ENCODE peak calls at places on chromosomes 2 and 18, in ten cellular contexts. One of them, this sample, is unnamed.

GRCh38 chr2:223998983-223999382 is 40.1 kb downstream of the SERPINE2 start:
- DNase-seq in prostate gland: no peak
- DNase-seq in fibroblast of pulmonary artery: no peak
- DNase-seq in GM23338: no peak
- DNase-seq in upper lobe of right lung: no peak
- DNase-seq in left ventricle myocardium inferior: no peak
- DNase-seq in AG04449: no peak
- DNase-seq in mammary epithelial cell: no peak
- DNase-seq in astrocyte: peak
- DNase-seq in IMR-90: no peak
- DNase-seq in this sample: no peak

GRCh38 chr18:31825772-31826171 is 65.1 kb upstream of the SLC25A52 start:
- DNase-seq in left ventricle myocardium inferior: no peak
- DNase-seq in IMR-90: no peak
- DNase-seq in AG04449: no peak
- DNase-seq in prostate gland: no peak
- DNase-seq in astrocyte: no peak
- DNase-seq in GM23338: peak
- DNase-seq in mammary epithelial cell: no peak
- DNase-seq in fibroblast of pulmonary artery: no peak
- DNase-seq in upper lobe of right lung: no peak
- DNase-seq in this sample: no peak

GRCh38 chr2:202743613-202744012 is 108.8 kb downstream of the FAM117B start:
- DNase-seq in IMR-90: no peak
- DNase-seq in upper lobe of right lung: no peak
- DNase-seq in mammary epithelial cell: no peak
- DNase-seq in astrocyte: no peak
- DNase-seq in prostate gland: no peak
- DNase-seq in left ventricle myocardium inferior: no peak
- DNase-seq in AG04449: no peak
- DNase-seq in GM23338: no peak
- DNase-seq in fibroblast of pulmonary artery: no peak
- DNase-seq in this sample: no peak

GRCh38 chr2:210028178-210028577 is 25.7 kb downstream of the RPE start:
- DNase-seq in astrocyte: no peak
- DNase-seq in AG04449: no peak
- DNase-seq in mammary epithelial cell: no peak
- DNase-seq in left ventricle myocardium inferior: no peak
- DNase-seq in fibroblast of pulmonary artery: no peak
- DNase-seq in IMR-90: no peak
- DNase-seq in GM23338: no peak
- DNase-seq in upper lobe of right lung: no peak
- DNase-seq in prostate gland: no peak
- DNase-seq in this sample: no peak

GRCh38 chr2:224951723-224952481 is 90.4 kb downstream of the DOCK10 start:
- DNase-seq in prostate gland: no peak
- DNase-seq in mammary epithelial cell: no peak
- DNase-seq in AG04449: no peak
- DNase-seq in left ventricle myocardium inferior: no peak
- DNase-seq in IMR-90: peak
- DNase-seq in GM23338: no peak
- DNase-seq in upper lobe of right lung: no peak
- DNase-seq in astrocyte: no peak
- DNase-seq in fibroblast of pulmonary artery: no peak
- DNase-seq in this sample: no peak

GRCh38 chr2:231292472-231293134 is 94.2 kb downstream of the ARMC9 start:
- DNase-seq in astrocyte: no peak
- DNase-seq in upper lobe of right lung: no peak
- DNase-seq in fibroblast of pulmonary artery: no peak
- DNase-seq in mammary epithelial cell: no peak
- DNase-seq in left ventricle myocardium inferior: no peak
- DNase-seq in IMR-90: no peak
- DNase-seq in prostate gland: no peak
- DNase-seq in AG04449: no peak
- DNase-seq in GM23338: no peak
- DNase-seq in this sample: no peak

GRCh38 chr2:16216555-16216938 is 276.2 kb downstream of the MYCN start:
- DNase-seq in astrocyte: no peak
- DNase-seq in AG04449: no peak
- DNase-seq in upper lobe of right lung: no peak
- DNase-seq in left ventricle myocardium inferior: no peak
- DNase-seq in prostate gland: no peak
- DNase-seq in IMR-90: no peak
- DNase-seq in mammary epithelial cell: no peak
- DNase-seq in fibroblast of pulmonary artery: no peak
- DNase-seq in GM23338: no peak
- DNase-seq in this sample: no peak

GRCh38 chr2:19355931-19356544 is 2.4 kb downstream of the OSR1 start:
- DNase-seq in upper lobe of right lung: no peak
- DNase-seq in GM23338: peak
- DNase-seq in mammary epithelial cell: peak
- DNase-seq in fibroblast of pulmonary artery: no peak
- DNase-seq in prostate gland: no peak
- DNase-seq in AG04449: no peak
- DNase-seq in astrocyte: no peak
- DNase-seq in left ventricle myocardium inferior: no peak
- DNase-seq in IMR-90: peak
- DNase-seq in this sample: no peak

GRCh38 chr2:220539481-220539880 is 912.1 kb downstream of the SLC4A3 start:
- DNase-seq in astrocyte: no peak
- DNase-seq in IMR-90: no peak
- DNase-seq in mammary epithelial cell: no peak
- DNase-seq in AG04449: no peak
- DNase-seq in GM23338: no peak
- DNase-seq in upper lobe of right lung: no peak
- DNase-seq in left ventricle myocardium inferior: no peak
- DNase-seq in fibroblast of pulmonary artery: no peak
- DNase-seq in prostate gland: no peak
- DNase-seq in this sample: no peak

GRCh38 chr2:220528180-220528579 is 900.8 kb downstream of the SLC4A3 start:
- DNase-seq in mammary epithelial cell: no peak
- DNase-seq in AG04449: no peak
- DNase-seq in GM23338: no peak
- DNase-seq in IMR-90: peak
- DNase-seq in astrocyte: peak
- DNase-seq in left ventricle myocardium inferior: no peak
- DNase-seq in prostate gland: no peak
- DNase-seq in fibroblast of pulmonary artery: peak
- DNase-seq in upper lobe of right lung: no peak
- DNase-seq in this sample: no peak

GRCh38 chr2:220531216-220531615 is 903.8 kb downstream of the SLC4A3 start:
- DNase-seq in left ventricle myocardium inferior: no peak
- DNase-seq in AG04449: no peak
- DNase-seq in upper lobe of right lung: no peak
- DNase-seq in IMR-90: no peak
- DNase-seq in fibroblast of pulmonary artery: no peak
- DNase-seq in astrocyte: no peak
- DNase-seq in GM23338: no peak
- DNase-seq in prostate gland: no peak
- DNase-seq in mammary epithelial cell: peak
- DNase-seq in this sample: no peak

DNA sequence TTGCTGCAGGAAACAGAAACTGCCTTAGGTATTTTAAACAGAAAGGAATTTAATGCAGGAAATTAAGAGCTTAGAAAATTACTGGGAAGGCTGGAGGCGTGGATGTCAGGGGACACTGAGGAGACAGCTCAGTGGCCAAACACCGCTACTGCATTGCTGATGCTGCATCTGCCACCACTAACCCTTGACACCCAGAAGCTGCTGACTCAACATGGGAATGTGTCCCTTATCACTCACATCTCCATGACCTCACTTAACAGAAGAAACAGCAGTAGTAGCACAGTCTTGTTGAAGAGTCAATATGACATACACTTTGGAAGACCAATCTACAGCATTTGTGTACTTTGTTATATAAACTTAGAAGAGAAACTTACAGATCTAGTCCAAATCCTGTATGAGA is 906.1 kb downstream of the SLC4A3 start:
- DNase-seq in fibroblast of pulmonary artery: peak
- DNase-seq in astrocyte: peak
- DNase-seq in left ventricle myocardium inferior: no peak
- DNase-seq in IMR-90: peak
- DNase-seq in prostate gland: no peak
- DNase-seq in GM23338: peak
- DNase-seq in AG04449: no peak
- DNase-seq in upper lobe of right lung: no peak
- DNase-seq in mammary epithelial cell: peak
- DNase-seq in this sample: no peak
- TF ChIP-seq CTCF in fibroblast of pulmonary artery: peak
- TF ChIP-seq CTCF in astrocyte: no peak
- TF ChIP-seq CTCF in left ventricle myocardium inferior: peak
- TF ChIP-seq CTCF in IMR-90: peak
- TF ChIP-seq CTCF in prostate gland: no peak
- TF ChIP-seq CTCF in GM23338: peak
- TF ChIP-seq CTCF in AG04449: peak
- TF ChIP-seq CTCF in upper lobe of right lung: no peak
- TF ChIP-seq CTCF in mammary epithelial cell: peak
- TF ChIP-seq CTCF in this sample: no peak

DNA sequence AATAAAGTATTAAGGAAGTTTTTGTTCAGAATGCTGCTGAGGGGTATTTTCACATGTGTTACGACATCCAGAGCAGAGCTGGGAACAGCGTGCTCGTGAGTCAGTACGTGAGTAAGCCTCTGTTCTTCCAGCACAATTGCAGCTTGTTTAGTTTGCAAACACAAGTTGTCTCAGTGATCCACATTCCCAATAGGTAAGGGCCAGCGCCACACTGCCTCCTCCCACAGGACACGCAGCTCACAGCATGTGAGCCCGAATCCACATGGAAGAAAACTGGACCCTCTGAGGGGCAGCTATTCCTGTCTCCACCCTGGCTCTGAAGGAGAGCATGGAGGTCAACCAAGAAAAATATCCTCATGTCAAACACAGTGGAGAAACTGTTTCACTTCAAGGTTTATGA is 173.9 kb upstream of the PID1 start:
- DNase-seq in GM23338: peak
- DNase-seq in upper lobe of right lung: no peak
- DNase-seq in left ventricle myocardium inferior: peak
- DNase-seq in IMR-90: peak
- DNase-seq in prostate gland: peak
- DNase-seq in astrocyte: peak
- DNase-seq in AG04449: peak
- DNase-seq in mammary epithelial cell: peak
- DNase-seq in fibroblast of pulmonary artery: peak
- DNase-seq in this sample: no peak
- TF ChIP-seq CTCF in GM23338: no peak
- TF ChIP-seq CTCF in upper lobe of right lung: no peak
- TF ChIP-seq CTCF in left ventricle myocardium inferior: no peak
- TF ChIP-seq CTCF in IMR-90: no peak
- TF ChIP-seq CTCF in prostate gland: no peak
- TF ChIP-seq CTCF in astrocyte: no peak
- TF ChIP-seq CTCF in AG04449: no peak
- TF ChIP-seq CTCF in mammary epithelial cell: no peak
- TF ChIP-seq CTCF in fibroblast of pulmonary artery: no peak
- TF ChIP-seq CTCF in this sample: no peak

DNA sequence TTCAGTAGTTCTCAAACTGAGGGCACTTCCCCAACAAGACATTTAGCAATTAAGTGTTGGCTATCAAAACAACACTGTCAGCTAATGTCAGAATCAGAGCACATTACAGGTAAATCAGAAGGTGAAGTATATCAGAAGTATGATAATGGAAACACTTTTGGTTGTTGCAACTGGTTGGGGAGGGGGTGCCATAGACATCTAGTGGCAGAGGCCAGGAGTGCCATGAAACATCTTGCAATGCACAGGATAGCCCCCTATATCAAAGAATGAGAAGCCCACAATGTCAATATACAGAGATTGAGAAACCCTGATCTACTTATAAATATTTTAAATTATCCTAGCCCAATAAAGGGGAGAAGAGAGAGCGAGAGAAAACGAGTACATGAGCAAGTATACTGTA is 4.9 kb upstream of the XPO1 start:
- DNase-seq in AG04449: no peak
- DNase-seq in left ventricle myocardium inferior: no peak
- DNase-seq in GM23338: no peak
- DNase-seq in IMR-90: no peak
- DNase-seq in fibroblast of pulmonary artery: no peak
- DNase-seq in prostate gland: no peak
- DNase-seq in upper lobe of right lung: no peak
- DNase-seq in mammary epithelial cell: no peak
- DNase-seq in astrocyte: no peak
- DNase-seq in this sample: no peak
- TF ChIP-seq CTCF in AG04449: no peak
- TF ChIP-seq CTCF in left ventricle myocardium inferior: no peak
- TF ChIP-seq CTCF in GM23338: peak
- TF ChIP-seq CTCF in IMR-90: no peak
- TF ChIP-seq CTCF in fibroblast of pulmonary artery: no peak
- TF ChIP-seq CTCF in prostate gland: no peak
- TF ChIP-seq CTCF in upper lobe of right lung: no peak
- TF ChIP-seq CTCF in mammary epithelial cell: no peak
- TF ChIP-seq CTCF in astrocyte: no peak
- TF ChIP-seq CTCF in this sample: no peak

GRCh38 chr2:144502356-144502755 is 17.6 kb downstream of the ZEB2 start:
- DNase-seq in AG04449: no peak
- DNase-seq in prostate gland: no peak
- DNase-seq in GM23338: no peak
- DNase-seq in IMR-90: no peak
- DNase-seq in astrocyte: no peak
- DNase-seq in upper lobe of right lung: no peak
- DNase-seq in left ventricle myocardium inferior: no peak
- DNase-seq in mammary epithelial cell: no peak
- DNase-seq in fibroblast of pulmonary artery: no peak
- DNase-seq in this sample: no peak

GRCh38 chr2:144505245-144505801 is 14.6 kb downstream of the ZEB2 start:
- DNase-seq in astrocyte: peak
- DNase-seq in GM23338: no peak
- DNase-seq in left ventricle myocardium inferior: no peak
- DNase-seq in AG04449: no peak
- DNase-seq in fibroblast of pulmonary artery: peak
- DNase-seq in upper lobe of right lung: no peak
- DNase-seq in mammary epithelial cell: peak
- DNase-seq in prostate gland: no peak
- DNase-seq in IMR-90: no peak
- DNase-seq in this sample: no peak

GRCh38 chr2:144501118-144501517 is 18.8 kb downstream of the ZEB2 start:
- DNase-seq in GM23338: no peak
- DNase-seq in mammary epithelial cell: no peak
- DNase-seq in left ventricle myocardium inferior: no peak
- DNase-seq in prostate gland: no peak
- DNase-seq in fibroblast of pulmonary artery: peak
- DNase-seq in IMR-90: peak
- DNase-seq in upper lobe of right lung: no peak
- DNase-seq in astrocyte: no peak
- DNase-seq in AG04449: no peak
- DNase-seq in this sample: no peak

GRCh38 chr2:144503221-144503620 is 16.7 kb downstream of the ZEB2 start:
- DNase-seq in astrocyte: no peak
- DNase-seq in GM23338: no peak
- DNase-seq in prostate gland: no peak
- DNase-seq in mammary epithelial cell: no peak
- DNase-seq in upper lobe of right lung: no peak
- DNase-seq in left ventricle myocardium inferior: no peak
- DNase-seq in IMR-90: no peak
- DNase-seq in AG04449: no peak
- DNase-seq in fibroblast of pulmonary artery: no peak
- DNase-seq in this sample: no peak

DNA sequence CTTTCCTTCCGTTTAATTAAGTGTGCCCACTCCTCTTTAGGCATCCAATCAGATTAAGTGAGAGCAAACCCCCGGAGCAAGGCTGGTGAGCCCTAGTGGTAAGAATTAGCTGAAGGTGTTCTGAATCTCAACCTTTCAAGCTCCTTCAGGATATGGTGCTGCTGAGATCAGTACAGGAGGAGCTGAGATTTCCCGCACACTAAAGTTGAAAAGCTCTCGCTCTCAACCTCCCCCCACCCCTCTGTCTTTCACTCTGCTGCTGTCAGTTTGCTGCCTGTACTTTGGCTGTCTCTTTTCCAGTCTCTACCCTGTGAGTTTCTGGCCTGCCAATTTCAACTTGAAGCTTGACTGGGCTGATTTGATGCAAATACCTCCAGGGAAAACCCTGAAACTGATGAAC is 15.7 kb downstream of the ZEB2 start:
- DNase-seq in fibroblast of pulmonary artery: no peak
- DNase-seq in GM23338: peak
- DNase-seq in IMR-90: no peak
- DNase-seq in mammary epithelial cell: no peak
- DNase-seq in astrocyte: no peak
- DNase-seq in prostate gland: no peak
- DNase-seq in upper lobe of right lung: no peak
- DNase-seq in left ventricle myocardium inferior: no peak
- DNase-seq in AG04449: no peak
- DNase-seq in this sample: no peak
- TF ChIP-seq CTCF in fibroblast of pulmonary artery: peak
- TF ChIP-seq CTCF in GM23338: peak
- TF ChIP-seq CTCF in IMR-90: peak
- TF ChIP-seq CTCF in mammary epithelial cell: no peak
- TF ChIP-seq CTCF in astrocyte: peak
- TF ChIP-seq CTCF in prostate gland: no peak
- TF ChIP-seq CTCF in upper lobe of right lung: no peak
- TF ChIP-seq CTCF in left ventricle myocardium inferior: peak
- TF ChIP-seq CTCF in AG04449: no peak
- TF ChIP-seq CTCF in this sample: no peak